ENCODE peak calls at places on chromosomes 12 and 14, in six cellular contexts. I is left lung, X is PC-3, G is neural progenitor cell, Q is IMR-90, F is mammary epithelial cell. L is an unnamed sample.

GRCh38 chr12:67483871-67484554 is 164.5 kb upstream of the DYRK2 start:
- DNase-seq in I (no peak), X (peak), G (no peak), Q (no peak), F (peak), L (no peak)

GRCh38 chr14:39419272-39419671 is 13.0 kb downstream of the FBXO33 start:
- DNase-seq in I (no peak), X (no peak), G (no peak), Q (no peak), F (no peak), L (no peak)

GRCh38 chr12:46452061-46452615 is 79.6 kb upstream of the SLC38A2 start:
- DNase-seq in I (no peak), X (peak), G (no peak), Q (peak), F (peak), L (no peak)

GRCh38 chr12:120835657-120836056 is 68.5 kb downstream of the SPPL3 start:
- DNase-seq in I (no peak), X (no peak), G (no peak), Q (no peak), F (no peak), L (no peak)

GRCh38 chr14:90445011-90445410 is 48.2 kb downstream of the CALM1 start:
- DNase-seq in I (no peak), X (no peak), G (no peak), Q (no peak), F (no peak), L (no peak)

GRCh38 chr12:106195638-106196037 is 52.2 kb downstream of the CKAP4 start:
- DNase-seq in I (no peak), X (no peak), G (no peak), Q (peak), F (no peak), L (no peak)

GRCh38 chr12:104218935-104219334 is 3.4 kb downstream of the TXNRD1 start:
- DNase-seq in I (no peak), X (peak), G (no peak), Q (peak), F (peak), L (no peak)

GRCh38 chr12:46936042-46936441 is 110.2 kb upstream of the SLC38A4 start:
- DNase-seq in I (no peak), X (no peak), G (no peak), Q (no peak), F (no peak), L (no peak)

GRCh38 chr12:65962921-65963883 is 138.9 kb downstream of the HMGA2 start:
- DNase-seq in I (no peak), X (no peak), G (peak), Q (no peak), F (no peak), L (no peak)

GRCh38 chr14:70640938-70641547 is 673 bp upstream of the TTC9 start:
- DNase-seq in I (peak), X (peak), G (no peak), Q (peak), F (peak), L (no peak)

GRCh38 chr14:100322138-100322957 is 791 bp upstream of the SLC25A47 start:
- DNase-seq in I (no peak), X (no peak), G (no peak), Q (no peak), F (no peak), L (no peak)

GRCh38 chr14:20631821-20632389 is 9.6 kb downstream of the OR6S1 start:
- DNase-seq in I (peak), X (peak), G (peak), Q (peak), F (peak), L (no peak)

GRCh38 chr14:104794641-104795467 is 694 bp downstream of the AKT1 start:
- DNase-seq in I (peak), X (peak), G (peak), Q (peak), F (peak), L (no peak)

GRCh38 chr12:94057262-94058151 is 90.9 kb upstream of the PLXNC1 start:
- DNase-seq in I (no peak), X (no peak), G (no peak), Q (no peak), F (no peak), L (no peak)

GRCh38 chr12:95774311-95775045 is 16.1 kb downstream of the NTN4 start:
- DNase-seq in I (no peak), X (peak), G (no peak), Q (peak), F (peak), L (no peak)

GRCh38 chr12:59587710-59588109 is 8.1 kb upstream of the SLC16A7 start:
- DNase-seq in I (no peak), X (no peak), G (no peak), Q (no peak), F (no peak), L (no peak)

GRCh38 chr12:5456906-5457305 is 25.0 kb downstream of the NTF3 start:
- DNase-seq in I (no peak), X (no peak), G (no peak), Q (peak), F (no peak), L (no peak)

DNA sequence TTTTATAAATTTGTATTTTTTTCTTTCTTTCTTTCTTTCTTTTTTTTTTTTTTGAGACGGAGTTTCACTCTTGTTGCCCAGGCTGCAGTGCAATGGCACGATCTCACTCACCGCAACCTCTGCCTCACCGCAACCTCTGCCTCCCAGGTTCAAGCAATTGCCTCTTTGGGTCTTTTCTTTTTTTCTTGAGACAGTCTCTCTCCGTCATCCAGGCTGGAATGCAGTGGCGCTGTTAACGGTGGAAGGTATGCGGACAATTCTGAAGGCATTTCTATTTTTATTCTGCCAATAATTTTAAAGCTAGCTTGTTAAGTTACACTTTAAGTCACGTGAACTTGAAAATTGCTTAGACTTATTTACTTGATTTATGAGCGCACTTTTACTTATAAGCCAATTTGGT is 8.8 kb upstream of the PHC1 start:
- DNase-seq in I (no peak), X (no peak), G (peak), Q (no peak), F (no peak), L (no peak)
- H3K4me3 ChIP-seq in I (no peak), X (no peak), G (no peak), Q (no peak), F (no peak), L (no peak)

DNA sequence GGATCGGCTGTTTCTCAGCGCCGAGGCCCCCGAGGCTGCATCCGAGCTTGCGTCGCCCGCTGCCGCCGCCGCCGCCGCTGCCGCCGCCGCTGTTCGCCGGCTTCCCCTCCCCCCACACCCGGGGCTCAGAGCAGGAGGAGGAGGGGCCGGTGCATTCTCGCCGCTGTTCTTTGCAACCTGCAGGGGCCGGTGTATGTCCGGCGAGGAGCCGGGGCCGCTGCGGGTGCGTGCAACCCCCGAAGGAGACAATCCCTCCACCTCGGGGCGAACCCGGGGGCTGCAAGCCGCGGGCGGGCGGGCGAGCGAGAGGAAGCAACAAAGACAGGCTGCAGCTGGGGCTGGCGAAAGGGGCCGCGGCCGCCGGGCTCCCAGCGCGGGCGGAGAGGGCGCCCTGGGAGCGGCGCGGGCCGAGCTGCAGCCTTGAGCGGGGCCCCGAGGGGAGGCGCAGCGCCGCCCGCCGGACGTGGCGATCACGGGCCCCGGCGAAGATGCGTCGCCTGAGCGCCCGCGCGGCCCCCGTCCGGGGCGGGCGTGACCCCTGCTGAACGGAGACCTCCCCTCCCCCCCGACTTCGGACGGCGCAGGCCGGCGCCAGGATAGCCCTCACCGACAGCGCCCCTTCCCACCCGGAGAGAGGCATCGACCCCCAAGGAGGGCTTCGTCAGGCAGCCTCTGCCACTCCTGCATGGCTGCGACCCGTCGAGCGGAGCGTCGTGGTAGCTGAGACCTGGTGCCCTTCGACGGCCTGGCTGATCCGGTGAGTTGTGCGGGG is 702 bp downstream of the FAM222A start:
- DNase-seq in I (peak), X (peak), G (peak), Q (peak), F (peak), L (no peak)
- TF ChIP-seq CTCF in I (no peak), X (peak), G (peak), Q (peak), F (peak), L (no peak)

DNA sequence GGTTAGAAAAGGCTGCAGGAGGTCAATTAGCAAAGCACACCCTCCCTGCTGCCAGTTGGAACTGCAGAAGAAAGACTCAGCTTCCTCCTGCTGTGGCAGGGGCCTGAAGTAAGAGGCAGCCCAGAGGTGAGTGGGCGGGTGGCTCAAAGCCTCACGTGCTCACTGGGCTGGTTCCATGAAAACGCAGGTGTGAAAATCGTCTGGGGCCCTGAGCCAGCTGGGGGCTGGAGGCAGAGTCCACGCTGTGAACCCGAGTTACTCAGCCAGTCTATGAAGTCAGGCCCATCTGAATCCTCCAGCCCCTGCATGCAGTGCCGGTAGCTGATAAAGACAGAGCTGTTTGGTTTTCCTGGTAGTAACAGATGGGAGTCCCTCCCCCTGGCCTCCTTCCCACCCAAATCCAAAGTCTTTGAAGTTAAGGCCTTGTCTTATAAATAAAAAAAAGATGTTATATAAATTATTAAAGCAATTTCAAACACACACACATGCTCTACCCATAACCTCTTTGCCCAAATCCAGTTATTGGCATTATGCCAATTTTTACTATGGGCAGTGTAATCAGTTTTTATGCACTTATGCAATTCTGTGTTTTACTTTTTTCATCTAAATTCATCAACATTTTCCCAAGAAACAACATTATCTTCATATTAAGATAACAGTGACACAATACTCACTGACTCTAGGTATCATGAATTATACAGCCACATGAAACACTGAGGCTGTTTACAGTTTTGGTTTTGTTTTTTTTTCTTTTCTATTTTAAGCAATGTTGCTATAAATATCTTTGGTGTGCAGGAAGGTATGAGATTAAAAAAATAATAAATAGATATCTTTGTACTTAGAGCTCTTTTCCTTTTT is 57.9 kb upstream of the PNMA1 start:
- DNase-seq in I (no peak), X (peak), G (peak), Q (peak), F (peak), L (no peak)
- H3K27ac ChIP-seq in I (peak), X (no peak), G (no peak), Q (peak), F (no peak), L (peak)

DNA sequence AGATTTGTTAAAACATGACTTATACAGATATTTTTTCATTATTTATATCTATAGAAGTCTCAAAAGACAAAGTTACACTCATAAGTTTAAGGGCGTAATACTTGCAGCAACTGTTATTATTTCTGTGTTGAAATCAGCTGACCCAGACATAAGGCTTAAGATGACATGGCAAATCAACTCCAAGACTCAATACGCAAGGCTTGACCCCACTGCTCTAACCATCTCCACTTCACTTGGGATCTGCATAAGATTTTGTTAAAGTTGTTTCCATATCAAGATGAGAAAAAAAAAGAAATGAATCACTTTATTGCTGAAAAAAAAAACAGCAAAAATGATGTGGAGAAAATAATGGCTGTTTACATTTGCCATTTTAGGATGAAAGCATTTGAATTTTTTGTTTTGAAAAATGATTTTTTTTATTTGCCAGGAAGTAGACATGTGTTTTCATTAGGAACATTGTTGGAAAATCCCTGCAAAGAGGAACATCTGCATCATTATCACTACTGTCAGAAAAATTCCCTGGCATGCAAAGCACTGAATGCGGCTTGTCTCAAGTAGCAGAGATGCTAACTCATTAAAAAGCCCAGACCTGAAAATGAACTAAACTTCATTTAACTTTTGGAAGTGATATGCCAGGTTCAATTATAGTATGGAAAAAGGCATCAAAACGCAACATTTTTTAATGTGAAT is 73.5 kb downstream of the LIN7A start:
- DNase-seq in I (no peak), X (no peak), G (no peak), Q (peak), F (no peak), L (no peak)
- H3K4me3 ChIP-seq in I (no peak), X (no peak), G (no peak), Q (no peak), F (no peak), L (no peak)

GRCh38 chr12:100926669-100927248 is 132.2 kb downstream of the ANO4 start:
- DNase-seq in I (no peak), X (peak), G (peak), Q (peak), F (peak), L (no peak)
- TF ChIP-seq CTCF in I (no peak), X (peak), G (peak), Q (peak), F (peak), L (no peak)

GRCh38 chr14:32508281-32508680 is 179.2 kb downstream of the AKAP6 start:
- DNase-seq in I (no peak), X (no peak), G (no peak), Q (peak), F (peak), L (no peak)
- H3K27ac ChIP-seq in I (no peak), X (peak), G (no peak), Q (peak), F (peak), L (peak)

GRCh38 chr12:12622418-12622817 is 10.7 kb downstream of the CREBL2 start:
- DNase-seq in I (no peak), X (no peak), G (no peak), Q (no peak), F (no peak), L (no peak)
- H3K4me3 ChIP-seq in I (no peak), X (no peak), G (no peak), Q (no peak), F (no peak), L (no peak)

GRCh38 chr14:97777622-97778021 is 980.4 kb downstream of the VRK1 start:
- DNase-seq in I (no peak), X (no peak), G (no peak), Q (no peak), F (no peak), L (no peak)
- TF ChIP-seq CTCF in I (no peak), X (peak), G (no peak), Q (no peak), F (no peak), L (no peak)

GRCh38 chr12:32847287-32847686 is 49.3 kb downstream of the PKP2 start:
- DNase-seq in I (no peak), X (no peak), G (no peak), Q (no peak), F (no peak), L (no peak)

GRCh38 chr12:32839828-32840227 is 56.7 kb downstream of the PKP2 start:
- DNase-seq in I (no peak), X (no peak), G (no peak), Q (no peak), F (no peak), L (no peak)

GRCh38 chr12:32846053-32846452 is 50.5 kb downstream of the PKP2 start:
- DNase-seq in I (no peak), X (no peak), G (no peak), Q (no peak), F (no peak), L (no peak)

GRCh38 chr12:32841061-32841460 is 55.5 kb downstream of the PKP2 start:
- DNase-seq in I (no peak), X (no peak), G (no peak), Q (no peak), F (no peak), L (no peak)

DNA sequence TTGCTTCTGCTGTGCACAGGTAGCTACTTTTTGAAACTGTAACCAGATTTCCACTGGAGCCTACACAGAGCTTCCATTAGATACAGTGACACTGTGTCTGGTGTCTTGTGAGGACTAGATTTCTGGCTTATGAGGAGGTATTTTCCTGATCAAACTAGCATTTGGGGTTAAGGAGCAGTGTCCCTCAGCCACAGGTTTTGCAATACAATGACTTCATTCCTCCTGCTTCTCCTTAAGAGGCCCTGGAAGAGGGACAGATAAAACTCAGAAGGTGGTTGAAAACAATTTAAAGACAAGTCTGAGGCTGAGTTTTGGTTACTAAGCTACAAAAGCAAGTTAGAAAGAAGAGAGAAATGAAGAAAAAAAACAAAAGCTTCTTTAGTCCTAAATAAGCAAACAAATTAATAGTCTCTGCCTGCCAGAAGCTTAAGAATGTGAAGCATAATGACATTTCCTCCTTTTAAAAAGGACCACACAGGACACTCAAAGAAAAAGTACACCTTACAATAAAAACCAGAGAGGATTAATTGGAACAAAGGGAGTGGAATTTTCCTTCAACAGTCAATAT is 53.0 kb downstream of the PKP2 start:
- DNase-seq in I (no peak), X (no peak), G (peak), Q (no peak), F (peak), L (no peak)
- H3K27ac ChIP-seq in I (no peak), X (no peak), G (peak), Q (no peak), F (no peak), L (no peak)